ENCODE peak calls at places on chromosomes 12 and 14, in seven cellular contexts. One of them, this sample, is unnamed.

GRCh38 chr14:46490150-46490769 is 161.3 kb downstream of the RPL10L start:
- DNase-seq in HCT116: peak; percentile 12
- DNase-seq in SK-N-SH: no peak
- DNase-seq in K562: no peak
- DNase-seq in HepG2: peak; percentile 2
- DNase-seq in H1: no peak
- DNase-seq in GM12878: peak; percentile 52
- DNase-seq in this sample: no peak

GRCh38 chr12:85424581-85425348 is 144.7 kb downstream of the ALX1 start:
- DNase-seq in HCT116: peak; percentile 21
- DNase-seq in SK-N-SH: peak; percentile 19
- DNase-seq in K562: peak; percentile 6
- DNase-seq in HepG2: peak; percentile 34
- DNase-seq in H1: no peak
- DNase-seq in GM12878: peak; percentile 15
- DNase-seq in this sample: no peak

GRCh38 chr14:32611752-32612151 is 282.7 kb downstream of the AKAP6 start:
- DNase-seq in HCT116: no peak
- DNase-seq in SK-N-SH: no peak
- DNase-seq in K562: no peak
- DNase-seq in HepG2: no peak
- DNase-seq in H1: no peak
- DNase-seq in GM12878: no peak
- DNase-seq in this sample: no peak

GRCh38 chr12:130522244-130522834 is 184.7 kb downstream of the PIWIL1 start:
- DNase-seq in HCT116: no peak
- DNase-seq in SK-N-SH: peak; percentile 41
- DNase-seq in K562: no peak
- DNase-seq in HepG2: no peak
- DNase-seq in H1: no peak
- DNase-seq in GM12878: no peak
- DNase-seq in this sample: no peak

GRCh38 chr14:68816943-68817430 is 24.1 kb upstream of the ZFP36L1 start:
- DNase-seq in HCT116: no peak
- DNase-seq in SK-N-SH: no peak
- DNase-seq in K562: no peak
- DNase-seq in HepG2: no peak
- DNase-seq in H1: no peak
- DNase-seq in GM12878: no peak
- DNase-seq in this sample: no peak

GRCh38 chr12:109256011-109256410 is 53.1 kb downstream of the FOXN4 start:
- DNase-seq in HCT116: no peak
- DNase-seq in SK-N-SH: no peak
- DNase-seq in K562: no peak
- DNase-seq in HepG2: no peak
- DNase-seq in H1: no peak
- DNase-seq in GM12878: no peak
- DNase-seq in this sample: no peak

GRCh38 chr12:9405861-9406563 is 197.8 kb upstream of the PZP start:
- DNase-seq in HCT116: no peak
- DNase-seq in SK-N-SH: peak; percentile 31
- DNase-seq in K562: no peak
- DNase-seq in HepG2: no peak
- DNase-seq in H1: no peak
- DNase-seq in GM12878: no peak
- DNase-seq in this sample: no peak

GRCh38 chr12:89768586-89769482 is 60.2 kb upstream of the ATP2B1 start:
- DNase-seq in HCT116: peak; percentile 95
- DNase-seq in SK-N-SH: no peak
- DNase-seq in K562: no peak
- DNase-seq in HepG2: peak; percentile 7
- DNase-seq in H1: no peak
- DNase-seq in GM12878: no peak
- DNase-seq in this sample: no peak

GRCh38 chr14:104103061-104104005 is 17.8 kb downstream of the ASPG start:
- DNase-seq in HCT116: no peak
- DNase-seq in SK-N-SH: no peak
- DNase-seq in K562: no peak
- DNase-seq in HepG2: no peak
- DNase-seq in H1: no peak
- DNase-seq in GM12878: no peak
- DNase-seq in this sample: no peak
- TF ChIP-seq JUND in HCT116: no peak
- TF ChIP-seq JUND in SK-N-SH: no peak
- TF ChIP-seq JUND in K562: no peak
- TF ChIP-seq JUND in HepG2: no peak
- TF ChIP-seq JUND in H1: no peak
- TF ChIP-seq JUND in GM12878: no peak
- TF ChIP-seq JUND in this sample: no peak

GRCh38 chr14:100306506-100307214 is 416 bp upstream of the SLC25A29 start:
- DNase-seq in HCT116: peak; percentile 54
- DNase-seq in SK-N-SH: peak; percentile 99
- DNase-seq in K562: peak; percentile 94
- DNase-seq in HepG2: peak; percentile 70
- DNase-seq in H1: no peak
- DNase-seq in GM12878: no peak
- DNase-seq in this sample: peak; percentile 94
- TF ChIP-seq JUND in HCT116: no peak
- TF ChIP-seq JUND in SK-N-SH: no peak
- TF ChIP-seq JUND in K562: no peak
- TF ChIP-seq JUND in HepG2: no peak
- TF ChIP-seq JUND in H1: no peak
- TF ChIP-seq JUND in GM12878: no peak
- TF ChIP-seq JUND in this sample: no peak

DNA sequence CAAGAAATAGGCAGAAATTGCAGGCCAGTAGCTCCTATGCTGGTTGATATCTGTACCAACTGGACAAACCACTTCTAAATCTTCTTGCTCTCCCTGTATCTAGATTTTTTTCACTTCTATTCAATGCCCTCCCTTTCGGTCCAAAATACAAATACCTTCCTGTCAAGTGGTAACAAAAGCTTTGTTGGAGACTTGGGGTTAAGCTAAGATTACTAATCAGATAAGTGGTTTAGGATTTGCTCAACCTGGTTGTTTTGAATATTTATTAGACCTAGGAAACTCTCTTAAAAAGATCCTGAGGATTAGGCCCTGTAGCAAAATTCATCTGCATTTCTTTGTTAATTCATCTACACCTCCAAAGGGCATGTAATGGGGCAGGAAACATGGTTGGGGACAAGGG is 410.1 kb downstream of the NAV3 start:
- DNase-seq in HCT116: no peak
- DNase-seq in SK-N-SH: no peak
- DNase-seq in K562: no peak
- DNase-seq in HepG2: no peak
- DNase-seq in H1: no peak
- DNase-seq in GM12878: no peak
- DNase-seq in this sample: peak; percentile 13
- TF ChIP-seq JUND in HCT116: no peak
- TF ChIP-seq JUND in SK-N-SH: no peak
- TF ChIP-seq JUND in K562: no peak
- TF ChIP-seq JUND in HepG2: no peak
- TF ChIP-seq JUND in H1: no peak
- TF ChIP-seq JUND in GM12878: no peak
- TF ChIP-seq JUND in this sample: no peak

GRCh38 chr12:105100207-105100985 is 7.1 kb upstream of the WASHC4 start:
- DNase-seq in HCT116: peak; percentile 37
- DNase-seq in SK-N-SH: no peak
- DNase-seq in K562: no peak
- DNase-seq in HepG2: no peak
- DNase-seq in H1: no peak
- DNase-seq in GM12878: no peak
- DNase-seq in this sample: no peak
- TF ChIP-seq JUND in HCT116: peak; percentile 72
- TF ChIP-seq JUND in SK-N-SH: peak; percentile 80
- TF ChIP-seq JUND in K562: peak; percentile 64
- TF ChIP-seq JUND in HepG2: no peak
- TF ChIP-seq JUND in H1: peak; percentile 55
- TF ChIP-seq JUND in GM12878: no peak
- TF ChIP-seq JUND in this sample: no peak

GRCh38 chr12:122072031-122072970 is 6.3 kb upstream of the MLXIP start:
- DNase-seq in HCT116: no peak
- DNase-seq in SK-N-SH: peak; percentile 83
- DNase-seq in K562: no peak
- DNase-seq in HepG2: no peak
- DNase-seq in H1: no peak
- DNase-seq in GM12878: no peak
- DNase-seq in this sample: peak; percentile 86
- TF ChIP-seq JUND in HCT116: no peak
- TF ChIP-seq JUND in SK-N-SH: peak; percentile 21
- TF ChIP-seq JUND in K562: no peak
- TF ChIP-seq JUND in HepG2: no peak
- TF ChIP-seq JUND in H1: no peak
- TF ChIP-seq JUND in GM12878: no peak
- TF ChIP-seq JUND in this sample: no peak